ENCODE peak calls at places on chromosomes 2 and 18, in five cellular contexts. V is amygdala; G is BE2C; E is stimulated activated CD8-positive, alpha-beta memory T cell treated with anti-CD3 and anti-CD28 coated beads, Interleukin-15, amount 100 ng/mL, for 24 hours; Y is M059J. T is an unnamed sample.

GRCh38 chr2:39547811-39548719 is 111.0 kb upstream of the MAP4K3 start:
- DNase-seq in V (no peak), G (no peak), E (no peak), Y (peak; percentile 91), T (no peak)

GRCh38 chr18:34128436-34128835 is 96.3 kb downstream of the NOL4 start:
- DNase-seq in V (no peak), G (no peak), E (no peak), Y (no peak), T (no peak)

GRCh38 chr18:75854174-75854573 is 426.7 kb upstream of the SMIM21 start:
- DNase-seq in V (no peak), G (peak; percentile 9), E (no peak), Y (no peak), T (no peak)

GRCh38 chr2:121080013-121080772 is 204.8 kb downstream of the TFCP2L1 start:
- DNase-seq in V (no peak), G (peak; percentile 52), E (peak; percentile 16), Y (peak; percentile 51), T (peak; percentile 76)

GRCh38 chr2:231332872-231333500 is 62.5 kb upstream of the B3GNT7 start:
- DNase-seq in V (no peak), G (no peak), E (no peak), Y (peak; percentile 23), T (no peak)

GRCh38 chr2:239240480-239240881 is 160.3 kb downstream of the HDAC4 start:
- DNase-seq in V (no peak), G (peak; percentile 68), E (no peak), Y (no peak), T (peak; percentile 67)

GRCh38 chr2:23606968-23607367 is 222.0 kb downstream of the KLHL29 start:
- DNase-seq in V (no peak), G (no peak), E (no peak), Y (peak; percentile 78), T (no peak)

GRCh38 chr2:77488141-77488540 is 34.0 kb downstream of the LRRTM4 start:
- DNase-seq in V (no peak), G (no peak), E (no peak), Y (no peak), T (no peak)

GRCh38 chr2:237466266-237466665 is 20.8 kb upstream of the MLPH start:
- DNase-seq in V (no peak), G (no peak), E (no peak), Y (no peak), T (no peak)